ENCODE peak calls at places on chromosome 22, in ten cellular contexts. One of them, this sample, is unnamed.

GRCh38 chr22:38570841-38571364 is 920 bp upstream of the DMC1 start:
- DNase-seq in NCI-H2081: peak
- DNase-seq in osteoblast: no peak
- DNase-seq in amniotic stem cell: no peak
- DNase-seq in DMS153: no peak
- DNase-seq in stimulated activated CD4-positive, alpha-beta T cell treated with anti-CD3 and anti-CD28 coated beads, Interleukin-4, amount 100 ng/mL, for 48 hours: peak
- DNase-seq in activated gamma-delta T cell treated with Interleukin-2 at 50 U/mL for 16 hours: peak
- DNase-seq in SIG-M5: no peak
- DNase-seq in cortex of kidney: no peak
- DNase-seq in HTR-8/SVneo: no peak
- DNase-seq in this sample: peak

GRCh38 chr22:19942886-19943664 is 1.5 kb upstream of the TXNRD2 start:
- DNase-seq in NCI-H2081: no peak
- DNase-seq in osteoblast: peak
- DNase-seq in amniotic stem cell: peak
- DNase-seq in DMS153: no peak
- DNase-seq in stimulated activated CD4-positive, alpha-beta T cell treated with anti-CD3 and anti-CD28 coated beads, Interleukin-4, amount 100 ng/mL, for 48 hours: no peak
- DNase-seq in activated gamma-delta T cell treated with Interleukin-2 at 50 U/mL for 16 hours: no peak
- DNase-seq in SIG-M5: no peak
- DNase-seq in cortex of kidney: no peak
- DNase-seq in HTR-8/SVneo: peak
- DNase-seq in this sample: no peak

GRCh38 chr22:48144318-48144717 is 1381.9 kb downstream of the TBC1D22A start:
- DNase-seq in NCI-H2081: no peak
- DNase-seq in osteoblast: no peak
- DNase-seq in amniotic stem cell: no peak
- DNase-seq in DMS153: no peak
- DNase-seq in stimulated activated CD4-positive, alpha-beta T cell treated with anti-CD3 and anti-CD28 coated beads, Interleukin-4, amount 100 ng/mL, for 48 hours: no peak
- DNase-seq in activated gamma-delta T cell treated with Interleukin-2 at 50 U/mL for 16 hours: no peak
- DNase-seq in SIG-M5: no peak
- DNase-seq in cortex of kidney: no peak
- DNase-seq in HTR-8/SVneo: no peak
- DNase-seq in this sample: no peak

GRCh38 chr22:31850135-31850534 is 94.2 kb upstream of the YWHAH start:
- DNase-seq in NCI-H2081: no peak
- DNase-seq in osteoblast: no peak
- DNase-seq in amniotic stem cell: no peak
- DNase-seq in DMS153: no peak
- DNase-seq in stimulated activated CD4-positive, alpha-beta T cell treated with anti-CD3 and anti-CD28 coated beads, Interleukin-4, amount 100 ng/mL, for 48 hours: no peak
- DNase-seq in activated gamma-delta T cell treated with Interleukin-2 at 50 U/mL for 16 hours: no peak
- DNase-seq in SIG-M5: no peak
- DNase-seq in cortex of kidney: no peak
- DNase-seq in HTR-8/SVneo: no peak
- DNase-seq in this sample: no peak

GRCh38 chr22:20069331-20070042 is 10.6 kb upstream of the DGCR8 start:
- DNase-seq in NCI-H2081: no peak
- DNase-seq in osteoblast: no peak
- DNase-seq in amniotic stem cell: no peak
- DNase-seq in DMS153: no peak
- DNase-seq in stimulated activated CD4-positive, alpha-beta T cell treated with anti-CD3 and anti-CD28 coated beads, Interleukin-4, amount 100 ng/mL, for 48 hours: no peak
- DNase-seq in activated gamma-delta T cell treated with Interleukin-2 at 50 U/mL for 16 hours: no peak
- DNase-seq in SIG-M5: no peak
- DNase-seq in cortex of kidney: no peak
- DNase-seq in HTR-8/SVneo: no peak
- DNase-seq in this sample: no peak

GRCh38 chr22:19825904-19826618 is 28.6 kb downstream of the GNB1L start:
- DNase-seq in NCI-H2081: no peak
- DNase-seq in osteoblast: peak
- DNase-seq in amniotic stem cell: no peak
- DNase-seq in DMS153: no peak
- DNase-seq in stimulated activated CD4-positive, alpha-beta T cell treated with anti-CD3 and anti-CD28 coated beads, Interleukin-4, amount 100 ng/mL, for 48 hours: no peak
- DNase-seq in activated gamma-delta T cell treated with Interleukin-2 at 50 U/mL for 16 hours: no peak
- DNase-seq in SIG-M5: no peak
- DNase-seq in cortex of kidney: no peak
- DNase-seq in HTR-8/SVneo: no peak
- DNase-seq in this sample: no peak

GRCh38 chr22:36110306-36110791 is 50.2 kb downstream of the APOL3 start:
- DNase-seq in NCI-H2081: no peak
- DNase-seq in osteoblast: no peak
- DNase-seq in amniotic stem cell: no peak
- DNase-seq in DMS153: no peak
- DNase-seq in stimulated activated CD4-positive, alpha-beta T cell treated with anti-CD3 and anti-CD28 coated beads, Interleukin-4, amount 100 ng/mL, for 48 hours: no peak
- DNase-seq in activated gamma-delta T cell treated with Interleukin-2 at 50 U/mL for 16 hours: no peak
- DNase-seq in SIG-M5: no peak
- DNase-seq in cortex of kidney: no peak
- DNase-seq in HTR-8/SVneo: peak
- DNase-seq in this sample: no peak

GRCh38 chr22:36833073-36833472 is 16.2 kb upstream of the PVALB start:
- DNase-seq in NCI-H2081: no peak
- DNase-seq in osteoblast: no peak
- DNase-seq in amniotic stem cell: no peak
- DNase-seq in DMS153: no peak
- DNase-seq in stimulated activated CD4-positive, alpha-beta T cell treated with anti-CD3 and anti-CD28 coated beads, Interleukin-4, amount 100 ng/mL, for 48 hours: no peak
- DNase-seq in activated gamma-delta T cell treated with Interleukin-2 at 50 U/mL for 16 hours: no peak
- DNase-seq in SIG-M5: peak
- DNase-seq in cortex of kidney: no peak
- DNase-seq in HTR-8/SVneo: no peak
- DNase-seq in this sample: no peak

GRCh38 chr22:18110194-18110943 is at the start of gene TUBA8:
- DNase-seq in NCI-H2081: peak
- DNase-seq in osteoblast: peak
- DNase-seq in amniotic stem cell: no peak
- DNase-seq in DMS153: peak
- DNase-seq in stimulated activated CD4-positive, alpha-beta T cell treated with anti-CD3 and anti-CD28 coated beads, Interleukin-4, amount 100 ng/mL, for 48 hours: peak
- DNase-seq in activated gamma-delta T cell treated with Interleukin-2 at 50 U/mL for 16 hours: no peak
- DNase-seq in SIG-M5: no peak
- DNase-seq in cortex of kidney: no peak
- DNase-seq in HTR-8/SVneo: no peak
- DNase-seq in this sample: no peak

GRCh38 chr22:25167834-25168601 is 31.6 kb upstream of the CRYBB3 start:
- DNase-seq in NCI-H2081: no peak
- DNase-seq in osteoblast: no peak
- DNase-seq in amniotic stem cell: no peak
- DNase-seq in DMS153: no peak
- DNase-seq in stimulated activated CD4-positive, alpha-beta T cell treated with anti-CD3 and anti-CD28 coated beads, Interleukin-4, amount 100 ng/mL, for 48 hours: no peak
- DNase-seq in activated gamma-delta T cell treated with Interleukin-2 at 50 U/mL for 16 hours: no peak
- DNase-seq in SIG-M5: no peak
- DNase-seq in cortex of kidney: no peak
- DNase-seq in HTR-8/SVneo: no peak
- DNase-seq in this sample: no peak

GRCh38 chr22:16866167-16866566 is 41.0 kb upstream of the XKR3 start:
- DNase-seq in NCI-H2081: no peak
- DNase-seq in osteoblast: no peak
- DNase-seq in amniotic stem cell: no peak
- DNase-seq in DMS153: no peak
- DNase-seq in stimulated activated CD4-positive, alpha-beta T cell treated with anti-CD3 and anti-CD28 coated beads, Interleukin-4, amount 100 ng/mL, for 48 hours: no peak
- DNase-seq in activated gamma-delta T cell treated with Interleukin-2 at 50 U/mL for 16 hours: no peak
- DNase-seq in SIG-M5: no peak
- DNase-seq in cortex of kidney: no peak
- DNase-seq in HTR-8/SVneo: no peak
- DNase-seq in this sample: no peak

GRCh38 chr22:20885557-20886323 is 26.9 kb downstream of the SNAP29 start:
- DNase-seq in NCI-H2081: peak
- DNase-seq in osteoblast: peak
- DNase-seq in amniotic stem cell: peak
- DNase-seq in DMS153: peak
- DNase-seq in stimulated activated CD4-positive, alpha-beta T cell treated with anti-CD3 and anti-CD28 coated beads, Interleukin-4, amount 100 ng/mL, for 48 hours: peak
- DNase-seq in activated gamma-delta T cell treated with Interleukin-2 at 50 U/mL for 16 hours: peak
- DNase-seq in SIG-M5: no peak
- DNase-seq in cortex of kidney: no peak
- DNase-seq in HTR-8/SVneo: peak
- DNase-seq in this sample: peak

GRCh38 chr22:28857288-28857687 is 26.1 kb upstream of the ZNRF3 start:
- DNase-seq in NCI-H2081: no peak
- DNase-seq in osteoblast: no peak
- DNase-seq in amniotic stem cell: no peak
- DNase-seq in DMS153: no peak
- DNase-seq in stimulated activated CD4-positive, alpha-beta T cell treated with anti-CD3 and anti-CD28 coated beads, Interleukin-4, amount 100 ng/mL, for 48 hours: no peak
- DNase-seq in activated gamma-delta T cell treated with Interleukin-2 at 50 U/mL for 16 hours: no peak
- DNase-seq in SIG-M5: no peak
- DNase-seq in cortex of kidney: no peak
- DNase-seq in HTR-8/SVneo: no peak
- DNase-seq in this sample: no peak

GRCh38 chr22:50308986-50309600 is 1.6 kb upstream of the PLXNB2 start:
- DNase-seq in NCI-H2081: no peak
- DNase-seq in osteoblast: peak
- DNase-seq in amniotic stem cell: no peak
- DNase-seq in DMS153: no peak
- DNase-seq in stimulated activated CD4-positive, alpha-beta T cell treated with anti-CD3 and anti-CD28 coated beads, Interleukin-4, amount 100 ng/mL, for 48 hours: no peak
- DNase-seq in activated gamma-delta T cell treated with Interleukin-2 at 50 U/mL for 16 hours: no peak
- DNase-seq in SIG-M5: no peak
- DNase-seq in cortex of kidney: no peak
- DNase-seq in HTR-8/SVneo: no peak
- DNase-seq in this sample: no peak

GRCh38 chr22:27507935-27508504 is 293.5 kb downstream of the MN1 start:
- DNase-seq in NCI-H2081: no peak
- DNase-seq in osteoblast: peak
- DNase-seq in amniotic stem cell: no peak
- DNase-seq in DMS153: no peak
- DNase-seq in stimulated activated CD4-positive, alpha-beta T cell treated with anti-CD3 and anti-CD28 coated beads, Interleukin-4, amount 100 ng/mL, for 48 hours: no peak
- DNase-seq in activated gamma-delta T cell treated with Interleukin-2 at 50 U/mL for 16 hours: no peak
- DNase-seq in SIG-M5: no peak
- DNase-seq in cortex of kidney: no peak
- DNase-seq in HTR-8/SVneo: no peak
- DNase-seq in this sample: no peak

GRCh38 chr22:25348391-25348790 is 129.0 kb downstream of the CRYBB2 start:
- DNase-seq in NCI-H2081: no peak
- DNase-seq in osteoblast: peak
- DNase-seq in amniotic stem cell: no peak
- DNase-seq in DMS153: no peak
- DNase-seq in stimulated activated CD4-positive, alpha-beta T cell treated with anti-CD3 and anti-CD28 coated beads, Interleukin-4, amount 100 ng/mL, for 48 hours: no peak
- DNase-seq in activated gamma-delta T cell treated with Interleukin-2 at 50 U/mL for 16 hours: no peak
- DNase-seq in SIG-M5: no peak
- DNase-seq in cortex of kidney: no peak
- DNase-seq in HTR-8/SVneo: no peak
- DNase-seq in this sample: no peak

GRCh38 chr22:24894998-24895397 is 51.5 kb downstream of the LHFPL7 start:
- DNase-seq in NCI-H2081: peak
- DNase-seq in osteoblast: no peak
- DNase-seq in amniotic stem cell: no peak
- DNase-seq in DMS153: peak
- DNase-seq in stimulated activated CD4-positive, alpha-beta T cell treated with anti-CD3 and anti-CD28 coated beads, Interleukin-4, amount 100 ng/mL, for 48 hours: no peak
- DNase-seq in activated gamma-delta T cell treated with Interleukin-2 at 50 U/mL for 16 hours: no peak
- DNase-seq in SIG-M5: no peak
- DNase-seq in cortex of kidney: no peak
- DNase-seq in HTR-8/SVneo: peak
- DNase-seq in this sample: no peak

GRCh38 chr22:19576460-19577421 is 52.5 kb upstream of the CLDN5 start:
- DNase-seq in NCI-H2081: no peak
- DNase-seq in osteoblast: peak
- DNase-seq in amniotic stem cell: no peak
- DNase-seq in DMS153: peak
- DNase-seq in stimulated activated CD4-positive, alpha-beta T cell treated with anti-CD3 and anti-CD28 coated beads, Interleukin-4, amount 100 ng/mL, for 48 hours: peak
- DNase-seq in activated gamma-delta T cell treated with Interleukin-2 at 50 U/mL for 16 hours: peak
- DNase-seq in SIG-M5: peak
- DNase-seq in cortex of kidney: no peak
- DNase-seq in HTR-8/SVneo: peak
- DNase-seq in this sample: no peak

GRCh38 chr22:24414984-24415945 is 12.1 kb upstream of the ADORA2A start:
- DNase-seq in NCI-H2081: no peak
- DNase-seq in osteoblast: peak
- DNase-seq in amniotic stem cell: no peak
- DNase-seq in DMS153: no peak
- DNase-seq in stimulated activated CD4-positive, alpha-beta T cell treated with anti-CD3 and anti-CD28 coated beads, Interleukin-4, amount 100 ng/mL, for 48 hours: no peak
- DNase-seq in activated gamma-delta T cell treated with Interleukin-2 at 50 U/mL for 16 hours: no peak
- DNase-seq in SIG-M5: no peak
- DNase-seq in cortex of kidney: no peak
- DNase-seq in HTR-8/SVneo: no peak
- DNase-seq in this sample: no peak

GRCh38 chr22:33391298-33391697 is 333.1 kb upstream of the SYN3 start:
- DNase-seq in NCI-H2081: no peak
- DNase-seq in osteoblast: no peak
- DNase-seq in amniotic stem cell: no peak
- DNase-seq in DMS153: no peak
- DNase-seq in stimulated activated CD4-positive, alpha-beta T cell treated with anti-CD3 and anti-CD28 coated beads, Interleukin-4, amount 100 ng/mL, for 48 hours: no peak
- DNase-seq in activated gamma-delta T cell treated with Interleukin-2 at 50 U/mL for 16 hours: no peak
- DNase-seq in SIG-M5: no peak
- DNase-seq in cortex of kidney: no peak
- DNase-seq in HTR-8/SVneo: no peak
- DNase-seq in this sample: no peak

GRCh38 chr22:35618427-35619223 is 1.5 kb upstream of the MB start:
- DNase-seq in NCI-H2081: no peak
- DNase-seq in osteoblast: no peak
- DNase-seq in amniotic stem cell: no peak
- DNase-seq in DMS153: no peak
- DNase-seq in stimulated activated CD4-positive, alpha-beta T cell treated with anti-CD3 and anti-CD28 coated beads, Interleukin-4, amount 100 ng/mL, for 48 hours: no peak
- DNase-seq in activated gamma-delta T cell treated with Interleukin-2 at 50 U/mL for 16 hours: no peak
- DNase-seq in SIG-M5: no peak
- DNase-seq in cortex of kidney: no peak
- DNase-seq in HTR-8/SVneo: no peak
- DNase-seq in this sample: no peak

GRCh38 chr22:46138058-46138797 is 12.1 kb upstream of the PPARA start:
- DNase-seq in NCI-H2081: no peak
- DNase-seq in osteoblast: peak
- DNase-seq in amniotic stem cell: no peak
- DNase-seq in DMS153: no peak
- DNase-seq in stimulated activated CD4-positive, alpha-beta T cell treated with anti-CD3 and anti-CD28 coated beads, Interleukin-4, amount 100 ng/mL, for 48 hours: no peak
- DNase-seq in activated gamma-delta T cell treated with Interleukin-2 at 50 U/mL for 16 hours: no peak
- DNase-seq in SIG-M5: no peak
- DNase-seq in cortex of kidney: no peak
- DNase-seq in HTR-8/SVneo: no peak
- DNase-seq in this sample: no peak